ENCODE peak calls at places on chromosomes 11 and 22, in eight cellular contexts. One of them, this sample, is unnamed.

GRCh38 chr11:67393437-67393836 is 1.7 kb downstream of the RAD9A start:
- DNase-seq in left ventricle myocardium inferior: no peak
- DNase-seq in fibroblast of pulmonary artery: no peak
- DNase-seq in GM23338: no peak
- DNase-seq in endodermal cell: no peak
- DNase-seq in H9: no peak
- DNase-seq in tibial artery: no peak
- DNase-seq in lower lobe of right lung: peak
- DNase-seq in this sample: no peak

GRCh38 chr11:27703453-27703852 is 3.2 kb upstream of the BDNF start:
- DNase-seq in tibial artery: no peak
- DNase-seq in GM23338: no peak
- DNase-seq in endodermal cell: no peak
- DNase-seq in lower lobe of right lung: no peak
- DNase-seq in left ventricle myocardium inferior: no peak
- DNase-seq in H9: no peak
- DNase-seq in fibroblast of pulmonary artery: peak
- DNase-seq in this sample: no peak

GRCh38 chr11:77776455-77776854 is 44.1 kb downstream of the RSF1 start:
- DNase-seq in fibroblast of pulmonary artery: peak
- DNase-seq in tibial artery: no peak
- DNase-seq in lower lobe of right lung: no peak
- DNase-seq in GM23338: no peak
- DNase-seq in left ventricle myocardium inferior: no peak
- DNase-seq in endodermal cell: no peak
- DNase-seq in H9: no peak
- DNase-seq in this sample: peak

GRCh38 chr11:61966673-61967176 is 709 bp downstream of the FTH1 start:
- DNase-seq in lower lobe of right lung: no peak
- DNase-seq in GM23338: peak
- DNase-seq in tibial artery: no peak
- DNase-seq in H9: no peak
- DNase-seq in endodermal cell: no peak
- DNase-seq in fibroblast of pulmonary artery: peak
- DNase-seq in left ventricle myocardium inferior: no peak
- DNase-seq in this sample: peak

GRCh38 chr11:65315866-65316233 is 1.2 kb downstream of the CDC42EP2 start:
- DNase-seq in endodermal cell: no peak
- DNase-seq in GM23338: no peak
- DNase-seq in left ventricle myocardium inferior: no peak
- DNase-seq in H9: no peak
- DNase-seq in lower lobe of right lung: no peak
- DNase-seq in fibroblast of pulmonary artery: no peak
- DNase-seq in tibial artery: no peak
- DNase-seq in this sample: no peak

GRCh38 chr11:77506857-77507256 is 33.0 kb upstream of the PAK1 start:
- DNase-seq in tibial artery: no peak
- DNase-seq in endodermal cell: no peak
- DNase-seq in left ventricle myocardium inferior: no peak
- DNase-seq in H9: no peak
- DNase-seq in GM23338: no peak
- DNase-seq in lower lobe of right lung: no peak
- DNase-seq in fibroblast of pulmonary artery: no peak
- DNase-seq in this sample: peak

GRCh38 chr22:23069502-23070357 is 589 bp upstream of the GNAZ start:
- DNase-seq in left ventricle myocardium inferior: peak
- DNase-seq in lower lobe of right lung: peak
- DNase-seq in tibial artery: peak
- DNase-seq in GM23338: peak
- DNase-seq in H9: peak
- DNase-seq in endodermal cell: peak
- DNase-seq in fibroblast of pulmonary artery: peak
- DNase-seq in this sample: peak

GRCh38 chr22:20786536-20786979 is 12.6 kb downstream of the SERPIND1 start:
- DNase-seq in fibroblast of pulmonary artery: no peak
- DNase-seq in tibial artery: no peak
- DNase-seq in H9: no peak
- DNase-seq in lower lobe of right lung: no peak
- DNase-seq in GM23338: no peak
- DNase-seq in left ventricle myocardium inferior: no peak
- DNase-seq in endodermal cell: no peak
- DNase-seq in this sample: no peak

GRCh38 chr22:24101966-24102365 is 79.3 kb upstream of the SUSD2 start:
- DNase-seq in GM23338: no peak
- DNase-seq in left ventricle myocardium inferior: no peak
- DNase-seq in H9: no peak
- DNase-seq in tibial artery: peak
- DNase-seq in lower lobe of right lung: peak
- DNase-seq in endodermal cell: no peak
- DNase-seq in fibroblast of pulmonary artery: no peak
- DNase-seq in this sample: no peak

GRCh38 chr22:49873228-49873940 is 19.7 kb downstream of the ZBED4 start:
- DNase-seq in left ventricle myocardium inferior: no peak
- DNase-seq in lower lobe of right lung: no peak
- DNase-seq in GM23338: no peak
- DNase-seq in tibial artery: no peak
- DNase-seq in endodermal cell: no peak
- DNase-seq in fibroblast of pulmonary artery: no peak
- DNase-seq in H9: no peak
- DNase-seq in this sample: no peak

GRCh38 chr11:115244758-115245157 is 259.5 kb downstream of the CADM1 start:
- DNase-seq in lower lobe of right lung: no peak
- DNase-seq in fibroblast of pulmonary artery: no peak
- DNase-seq in endodermal cell: no peak
- DNase-seq in GM23338: no peak
- DNase-seq in H9: no peak
- DNase-seq in left ventricle myocardium inferior: no peak
- DNase-seq in tibial artery: no peak
- DNase-seq in this sample: no peak

GRCh38 chr11:2588809-2589537 is 110.8 kb downstream of the KCNQ1OT1 start:
- DNase-seq in endodermal cell: no peak
- DNase-seq in lower lobe of right lung: peak
- DNase-seq in fibroblast of pulmonary artery: no peak
- DNase-seq in left ventricle myocardium inferior: peak
- DNase-seq in tibial artery: no peak
- DNase-seq in H9: no peak
- DNase-seq in GM23338: no peak
- DNase-seq in this sample: no peak

GRCh38 chr22:29733362-29734322 is 13.8 kb downstream of the CABP7 start:
- DNase-seq in fibroblast of pulmonary artery: no peak
- DNase-seq in tibial artery: no peak
- DNase-seq in lower lobe of right lung: no peak
- DNase-seq in H9: no peak
- DNase-seq in endodermal cell: no peak
- DNase-seq in left ventricle myocardium inferior: peak
- DNase-seq in GM23338: no peak
- DNase-seq in this sample: peak

GRCh38 chr11:95301497-95301896 is 70.5 kb upstream of the SESN3 start:
- DNase-seq in GM23338: no peak
- DNase-seq in tibial artery: no peak
- DNase-seq in H9: no peak
- DNase-seq in fibroblast of pulmonary artery: peak
- DNase-seq in endodermal cell: no peak
- DNase-seq in left ventricle myocardium inferior: no peak
- DNase-seq in lower lobe of right lung: peak
- DNase-seq in this sample: no peak

GRCh38 chr11:13897606-13898276 is 64.8 kb upstream of the SPON1 start:
- DNase-seq in tibial artery: no peak
- DNase-seq in GM23338: no peak
- DNase-seq in fibroblast of pulmonary artery: no peak
- DNase-seq in left ventricle myocardium inferior: no peak
- DNase-seq in endodermal cell: no peak
- DNase-seq in lower lobe of right lung: no peak
- DNase-seq in H9: no peak
- DNase-seq in this sample: no peak

GRCh38 chr11:82233211-82233610 is 500.5 kb downstream of the FAM181B start:
- DNase-seq in lower lobe of right lung: no peak
- DNase-seq in GM23338: no peak
- DNase-seq in endodermal cell: no peak
- DNase-seq in fibroblast of pulmonary artery: no peak
- DNase-seq in tibial artery: no peak
- DNase-seq in left ventricle myocardium inferior: no peak
- DNase-seq in H9: no peak
- DNase-seq in this sample: no peak

GRCh38 chr11:82225502-82225901 is 508.2 kb downstream of the FAM181B start:
- DNase-seq in fibroblast of pulmonary artery: no peak
- DNase-seq in left ventricle myocardium inferior: no peak
- DNase-seq in endodermal cell: no peak
- DNase-seq in tibial artery: no peak
- DNase-seq in GM23338: no peak
- DNase-seq in H9: no peak
- DNase-seq in lower lobe of right lung: no peak
- DNase-seq in this sample: no peak

GRCh38 chr11:82234256-82234655 is 499.4 kb downstream of the FAM181B start:
- DNase-seq in H9: no peak
- DNase-seq in left ventricle myocardium inferior: no peak
- DNase-seq in fibroblast of pulmonary artery: no peak
- DNase-seq in tibial artery: no peak
- DNase-seq in GM23338: no peak
- DNase-seq in lower lobe of right lung: no peak
- DNase-seq in endodermal cell: no peak
- DNase-seq in this sample: no peak

GRCh38 chr11:82225930-82226329 is 507.7 kb downstream of the FAM181B start:
- DNase-seq in tibial artery: no peak
- DNase-seq in GM23338: peak
- DNase-seq in H9: no peak
- DNase-seq in left ventricle myocardium inferior: no peak
- DNase-seq in lower lobe of right lung: no peak
- DNase-seq in endodermal cell: no peak
- DNase-seq in fibroblast of pulmonary artery: no peak
- DNase-seq in this sample: peak

DNA sequence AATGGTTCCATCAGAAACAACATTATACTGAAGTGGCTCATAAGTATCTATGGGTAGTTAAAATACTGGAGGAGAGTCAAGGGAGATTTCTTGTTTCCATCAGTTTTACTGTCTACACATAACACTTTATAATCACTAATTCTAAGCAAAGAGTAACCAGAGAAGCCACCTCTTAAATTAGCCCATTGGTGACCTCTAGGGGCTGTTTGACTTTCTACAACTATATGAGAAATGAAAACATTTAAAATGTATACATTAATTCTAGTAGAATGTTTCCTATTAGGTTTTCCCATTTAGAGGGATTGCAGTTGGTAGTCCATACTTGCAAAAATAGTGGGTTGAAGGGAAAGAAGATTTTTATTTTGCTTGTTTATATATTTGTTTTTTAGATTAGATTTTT is 504.3 kb downstream of the FAM181B start:
- DNase-seq in left ventricle myocardium inferior: no peak
- DNase-seq in GM23338: peak
- DNase-seq in endodermal cell: no peak
- DNase-seq in H9: no peak
- DNase-seq in fibroblast of pulmonary artery: peak
- DNase-seq in tibial artery: no peak
- DNase-seq in lower lobe of right lung: no peak
- DNase-seq in this sample: peak
- TF ChIP-seq CTCF in left ventricle myocardium inferior: no peak
- TF ChIP-seq CTCF in GM23338: peak
- TF ChIP-seq CTCF in endodermal cell: peak
- TF ChIP-seq CTCF in H9: peak
- TF ChIP-seq CTCF in fibroblast of pulmonary artery: peak
- TF ChIP-seq CTCF in tibial artery: no peak
- TF ChIP-seq CTCF in lower lobe of right lung: no peak
- TF ChIP-seq CTCF in this sample: peak

GRCh38 chr22:25382762-25383161 is 163.3 kb downstream of the CRYBB2 start:
- DNase-seq in left ventricle myocardium inferior: no peak
- DNase-seq in H9: no peak
- DNase-seq in GM23338: no peak
- DNase-seq in fibroblast of pulmonary artery: no peak
- DNase-seq in tibial artery: no peak
- DNase-seq in endodermal cell: no peak
- DNase-seq in lower lobe of right lung: no peak
- DNase-seq in this sample: peak
- TF ChIP-seq CTCF in left ventricle myocardium inferior: peak
- TF ChIP-seq CTCF in H9: peak
- TF ChIP-seq CTCF in GM23338: peak
- TF ChIP-seq CTCF in fibroblast of pulmonary artery: peak
- TF ChIP-seq CTCF in tibial artery: no peak
- TF ChIP-seq CTCF in endodermal cell: peak
- TF ChIP-seq CTCF in lower lobe of right lung: no peak
- TF ChIP-seq CTCF in this sample: no peak

DNA sequence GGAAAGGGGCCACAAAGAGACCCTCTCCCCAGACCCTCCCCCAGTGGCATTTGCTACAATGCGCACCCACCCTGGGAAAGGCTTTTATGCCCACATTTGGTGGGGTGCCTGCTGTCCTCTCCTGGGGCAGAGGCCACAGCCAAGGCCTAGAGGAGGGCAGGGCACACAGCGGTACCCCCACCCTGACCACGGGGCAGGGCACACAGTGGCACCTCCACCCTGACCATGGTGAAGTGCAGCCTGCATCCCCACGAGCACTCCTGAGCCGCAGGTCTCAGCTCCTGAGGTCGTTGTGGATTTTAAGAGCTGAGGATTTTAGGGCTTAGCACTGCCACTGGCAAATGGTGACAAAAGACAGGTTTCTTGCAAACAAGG is 34.1 kb downstream of the CERK start:
- DNase-seq in endodermal cell: no peak
- DNase-seq in fibroblast of pulmonary artery: no peak
- DNase-seq in H9: no peak
- DNase-seq in lower lobe of right lung: no peak
- DNase-seq in left ventricle myocardium inferior: no peak
- DNase-seq in tibial artery: no peak
- DNase-seq in GM23338: no peak
- DNase-seq in this sample: no peak
- TF ChIP-seq CTCF in endodermal cell: no peak
- TF ChIP-seq CTCF in fibroblast of pulmonary artery: no peak
- TF ChIP-seq CTCF in H9: no peak
- TF ChIP-seq CTCF in lower lobe of right lung: no peak
- TF ChIP-seq CTCF in left ventricle myocardium inferior: no peak
- TF ChIP-seq CTCF in tibial artery: no peak
- TF ChIP-seq CTCF in GM23338: no peak
- TF ChIP-seq CTCF in this sample: no peak

GRCh38 chr22:17749605-17750395 is 24.5 kb downstream of the BID start:
- DNase-seq in left ventricle myocardium inferior: no peak
- DNase-seq in endodermal cell: no peak
- DNase-seq in lower lobe of right lung: no peak
- DNase-seq in H9: no peak
- DNase-seq in tibial artery: no peak
- DNase-seq in GM23338: no peak
- DNase-seq in fibroblast of pulmonary artery: no peak
- DNase-seq in this sample: no peak

GRCh38 chr22:17751596-17751995 is 22.7 kb downstream of the BID start:
- DNase-seq in left ventricle myocardium inferior: no peak
- DNase-seq in lower lobe of right lung: no peak
- DNase-seq in fibroblast of pulmonary artery: no peak
- DNase-seq in H9: no peak
- DNase-seq in endodermal cell: no peak
- DNase-seq in GM23338: no peak
- DNase-seq in tibial artery: no peak
- DNase-seq in this sample: no peak

GRCh38 chr22:17746916-17747315 is 27.4 kb downstream of the BID start:
- DNase-seq in H9: no peak
- DNase-seq in lower lobe of right lung: no peak
- DNase-seq in GM23338: no peak
- DNase-seq in fibroblast of pulmonary artery: no peak
- DNase-seq in tibial artery: no peak
- DNase-seq in left ventricle myocardium inferior: no peak
- DNase-seq in endodermal cell: no peak
- DNase-seq in this sample: no peak

GRCh38 chr22:17744430-17744829 is 29.8 kb downstream of the BID start:
- DNase-seq in endodermal cell: no peak
- DNase-seq in lower lobe of right lung: no peak
- DNase-seq in GM23338: no peak
- DNase-seq in fibroblast of pulmonary artery: no peak
- DNase-seq in H9: no peak
- DNase-seq in tibial artery: no peak
- DNase-seq in left ventricle myocardium inferior: no peak
- DNase-seq in this sample: no peak

GRCh38 chr22:17748555-17749353 is 25.5 kb downstream of the BID start:
- DNase-seq in lower lobe of right lung: no peak
- DNase-seq in endodermal cell: peak
- DNase-seq in left ventricle myocardium inferior: peak
- DNase-seq in tibial artery: no peak
- DNase-seq in GM23338: peak
- DNase-seq in fibroblast of pulmonary artery: no peak
- DNase-seq in H9: peak
- DNase-seq in this sample: no peak
- TF ChIP-seq CTCF in lower lobe of right lung: no peak
- TF ChIP-seq CTCF in endodermal cell: peak
- TF ChIP-seq CTCF in left ventricle myocardium inferior: peak
- TF ChIP-seq CTCF in tibial artery: no peak
- TF ChIP-seq CTCF in GM23338: peak
- TF ChIP-seq CTCF in fibroblast of pulmonary artery: no peak
- TF ChIP-seq CTCF in H9: peak
- TF ChIP-seq CTCF in this sample: no peak